ENCODE peak calls at places on chromosomes 4 and X, in nine cellular contexts. T is mesothelial cell of epicardium; O is MCF 10A; G is left colon; C is cardiac muscle cell; J is small intestine; A is GM06990; U is effector memory CD8-positive, alpha-beta T cell; N is head of caudate nucleus. M is an unnamed sample.
A peak's percentile ranks its signal among the peaks of the same experiment; 100 is the strongest.

GRCh38 chr4:173509031-173510001 is 20.7 kb downstream of the HAND2 start:
- DNase-seq in G (no peak), U (no peak), O (no peak), J (peak; percentile 30), A (no peak), C (peak; percentile 85), N (no peak), T (peak; percentile 72), M (no peak)

GRCh38 chrX:111244238-111244750 is 26.0 kb downstream of the CAPN6 start:
- DNase-seq in G (no peak), N (no peak), J (peak; percentile 6), T (no peak), C (peak; percentile 6), U (no peak), O (peak; percentile 31), A (no peak), M (no peak)

GRCh38 chr4:187354740-187355139 is 631.1 kb upstream of the FAT1 start:
- DNase-seq in A (no peak), J (no peak), U (no peak), O (no peak), T (no peak), C (no peak), G (no peak), N (no peak), M (no peak)

GRCh38 chrX:28042260-28042659 is 61.0 kb upstream of the DCAF8L1 start:
- DNase-seq in J (no peak), G (no peak), A (no peak), U (no peak), C (no peak), T (no peak), O (no peak), N (no peak), M (no peak)

GRCh38 chr4:78652282-78652876 is 100.8 kb downstream of the ANXA3 start:
- DNase-seq in N (peak; percentile 42), G (no peak), A (no peak), T (no peak), U (no peak), O (peak; percentile 32), J (no peak), C (peak; percentile 75), M (no peak)

GRCh38 chr4:88219099-88219498 is 60.7 kb upstream of the ABCG2 start:
- DNase-seq in J (peak; percentile 63), G (no peak), C (peak; percentile 73), U (peak; percentile 18), T (no peak), N (no peak), A (peak; percentile 11), O (peak; percentile 52), M (no peak)

GRCh38 chr4:111957992-111958391 is 187.3 kb upstream of the FAM241A start:
- DNase-seq in A (no peak), T (no peak), J (peak; percentile 36), C (no peak), G (no peak), N (no peak), O (no peak), U (no peak), M (no peak)

GRCh38 chr4:111031180-111031579 is 408.3 kb upstream of the PITX2 start:
- DNase-seq in O (peak; percentile 5), G (no peak), J (no peak), A (no peak), T (no peak), C (no peak), U (no peak), N (no peak), M (no peak)

GRCh38 chr4:61675464-61675863 is 475.3 kb downstream of the ADGRL3 start:
- DNase-seq in N (no peak), T (no peak), C (no peak), A (no peak), G (no peak), J (no peak), U (no peak), O (no peak), M (no peak)

GRCh38 chr4:127618427-127618826 is 14.3 kb upstream of the INTU start:
- DNase-seq in N (no peak), J (no peak), O (no peak), G (no peak), U (no peak), A (no peak), C (no peak), T (no peak), M (no peak)

GRCh38 chr4:80956421-80956820 is 74.1 kb upstream of the BMP3 start:
- DNase-seq in N (no peak), C (no peak), G (no peak), A (no peak), U (no peak), J (no peak), O (no peak), T (no peak), M (no peak)

M was measured in progenitor cell of endocrine pancreas.